ENCODE peak calls at places on chromosomes 3 and 15, in four cellular contexts. K is K562, H is pancreas, B is gastrocnemius medialis. X is an unnamed sample.
A peak's percentile ranks its signal among the peaks of the same experiment; 100 is the strongest.

GRCh38 chr3:52128118-52128683 is 26.0 kb downstream of the POC1A start:
- DNase-seq in K (peak; percentile 87), H (no peak), B (no peak), X (no peak)

GRCh38 chr3:197041875-197042488 is 12.4 kb upstream of the MELTF start:
- DNase-seq in K (no peak), H (no peak), B (no peak), X (no peak)

GRCh38 chr3:61333562-61333961 is 82.3 kb upstream of the FHIT start:
- DNase-seq in K (no peak), H (no peak), B (no peak), X (no peak)

GRCh38 chr3:13144163-13145023 is 71.2 kb upstream of the IQSEC1 start:
- DNase-seq in K (no peak), H (no peak), B (peak; percentile 71), X (no peak)

GRCh38 chr3:4836516-4836915 is 142.7 kb upstream of the BHLHE40 start:
- DNase-seq in K (no peak), H (no peak), B (no peak), X (no peak)

GRCh38 chr3:49689046-49689886 is at the start of the genes MST1 and RNF123:
- DNase-seq in K (peak; percentile 82), H (peak; percentile 90), B (peak; percentile 86), X (peak; percentile 62)

GRCh38 chr15:95208988-95209387 is 977.6 kb downstream of the MCTP2 start:
- DNase-seq in K (no peak), H (no peak), B (no peak), X (no peak)

GRCh38 chr15:33506781-33507180 is 196.0 kb downstream of the RYR3 start:
- DNase-seq in K (no peak), H (no peak), B (no peak), X (no peak)

GRCh38 chr15:69666921-69667811 is 214.5 kb downstream of the RPLP1 start:
- DNase-seq in K (no peak), H (no peak), B (no peak), X (peak; percentile 18)

GRCh38 chr15:48946088-48946839 is 17.5 kb downstream of the SHC4 start:
- DNase-seq in K (peak; percentile 39), H (no peak), B (no peak), X (no peak)

GRCh38 chr3:100492059-100492809 is at the start of gene TMEM45A:
- DNase-seq in K (peak; percentile 96), H (peak; percentile 97), B (peak; percentile 94), X (peak; percentile 96)

GRCh38 chr3:127987309-127987995 is 64.8 kb upstream of the SEC61A1 start:
- DNase-seq in K (no peak), H (no peak), B (no peak), X (no peak)

GRCh38 chr3:94050546-94050945 is 12.2 kb downstream of the DHFR2 start:
- DNase-seq in K (no peak), H (no peak), B (no peak), X (no peak)

GRCh38 chr3:167840247-167840646 is 104.7 kb downstream of the SERPINI1 start:
- DNase-seq in K (no peak), H (no peak), B (no peak), X (no peak)

GRCh38 chr3:45644063-45644462 is 45.1 kb upstream of the SACM1L start:
- DNase-seq in K (no peak), H (no peak), B (no peak), X (no peak)

GRCh38 chr3:99943931-99944761 is 126.5 kb downstream of the CMSS1 start:
- DNase-seq in K (no peak), H (no peak), B (no peak), X (no peak)

GRCh38 chr3:143037867-143038266 is 36.5 kb downstream of the U2SURP start:
- DNase-seq in K (no peak), H (no peak), B (no peak), X (no peak)

GRCh38 chr15:87032291-87032690 is 952.6 kb downstream of the AGBL1 start:
- DNase-seq in K (no peak), H (no peak), B (no peak), X (no peak)

GRCh38 chr3:197293605-197294237 is 4.7 kb downstream of the DLG1 start:
- DNase-seq in K (no peak), H (no peak), B (no peak), X (no peak)

GRCh38 chr3:50388720-50389352 is 29.5 kb upstream of the TMEM115 start:
- DNase-seq in K (no peak), H (no peak), B (no peak), X (no peak)

GRCh38 chr3:188516515-188516914 is 362.6 kb downstream of the LPP start:
- DNase-seq in K (no peak), H (no peak), B (no peak), X (no peak)

GRCh38 chr15:40815042-40815678 is 7.9 kb upstream of the DNAJC17 start:
- DNase-seq in K (no peak), H (no peak), B (no peak), X (no peak)

GRCh38 chr3:73999501-73999900 is 374.8 kb upstream of the PDZRN3 start:
- DNase-seq in K (no peak), H (no peak), B (no peak), X (no peak)

GRCh38 chr3:33184863-33185262 is 33.7 kb downstream of the SUSD5 start:
- DNase-seq in K (no peak), H (no peak), B (no peak), X (no peak)

GRCh38 chr3:17301271-17301670 is 416.5 kb downstream of the PLCL2 start:
- DNase-seq in K (no peak), H (no peak), B (no peak), X (no peak)

GRCh38 chr3:20107722-20108121 is 67.5 kb downstream of the KAT2B start:
- DNase-seq in K (no peak), H (no peak), B (no peak), X (no peak)

GRCh38 chr3:14540821-14541385 is 761 bp upstream of the GRIP2 start:
- DNase-seq in K (no peak), H (no peak), B (peak; percentile 96), X (no peak)

GRCh38 chr3:134883697-134884385 is 88.8 kb downstream of the EPHB1 start:
- DNase-seq in K (no peak), H (no peak), B (peak; percentile 46), X (no peak)

GRCh38 chr3:120147072-120147871 is 53.0 kb upstream of the GSK3B start:
- DNase-seq in K (no peak), H (no peak), B (no peak), X (no peak)

GRCh38 chr15:63059573-63060216 is 17.1 kb downstream of the TPM1 start:
- DNase-seq in K (no peak), H (no peak), B (no peak), X (no peak)
- H3K36me3 ChIP-seq in K (peaks cover 53% of the 10 kb centered on the region), H (peaks cover 75% of the 10 kb centered on the region), B (no peaks in the 10 kb centered on the region), X (peaks cover 85% of the 10 kb centered on the region)

GRCh38 chr15:53830707-53831386 is 71.4 kb upstream of the WDR72 start:
- DNase-seq in K (no peak), H (no peak), B (no peak), X (no peak)

GRCh38 chr15:53833134-53833624 is 73.7 kb upstream of the WDR72 start:
- DNase-seq in K (no peak), H (no peak), B (no peak), X (peak; percentile 12)

GRCh38 chr15:53834214-53834613 is 74.8 kb upstream of the WDR72 start:
- DNase-seq in K (no peak), H (no peak), B (no peak), X (no peak)

GRCh38 chr15:53829471-53829870 is 70.0 kb upstream of the WDR72 start:
- DNase-seq in K (no peak), H (no peak), B (no peak), X (no peak)

DNA sequence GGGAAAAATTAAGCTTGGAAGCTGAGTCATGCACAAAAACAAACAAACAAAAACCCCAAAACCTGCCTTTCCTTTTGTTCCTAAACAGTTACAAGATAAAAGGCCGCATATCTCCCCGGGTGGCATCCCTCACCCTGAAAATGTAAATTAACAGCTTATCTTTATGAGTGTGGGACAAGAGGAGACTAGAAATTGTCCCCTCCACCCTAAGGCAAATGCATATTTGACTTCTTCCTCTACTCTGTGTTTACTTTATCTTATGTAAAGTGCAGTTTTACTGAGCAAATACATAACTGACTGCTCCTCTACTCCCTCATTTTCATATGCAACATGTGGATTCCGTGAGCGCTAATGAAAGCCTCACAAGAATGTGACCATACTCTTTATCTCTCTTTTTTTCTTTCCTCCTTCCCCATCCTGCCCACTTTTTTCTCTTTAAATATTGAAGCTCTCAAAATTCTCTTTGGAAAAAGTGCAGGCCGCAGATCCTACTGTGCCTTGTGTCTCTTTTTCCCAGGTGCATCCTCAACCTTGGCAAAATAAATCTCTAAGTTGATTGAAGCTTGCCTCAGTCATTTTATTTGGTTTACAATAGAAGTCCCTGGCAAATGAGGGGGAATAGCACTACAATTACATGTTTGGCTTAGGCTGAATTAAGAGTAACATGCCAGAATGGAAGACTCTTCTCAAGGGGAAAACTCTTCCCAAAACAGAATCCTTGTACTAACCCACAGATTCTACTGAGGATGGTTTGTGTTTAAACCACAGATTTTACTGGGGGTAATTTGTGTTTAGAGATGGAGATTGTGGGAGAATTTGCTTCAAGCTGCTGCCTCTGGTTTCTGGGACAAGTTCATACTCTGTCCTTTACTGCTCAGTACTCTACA is 72.7 kb upstream of the WDR72 start:
- DNase-seq in K (no peak), H (no peak), B (no peak), X (no peak)
- H3K27ac ChIP-seq in K (no peak overlapping the region), H (no peak overlapping the region), B (no peak overlapping the region), X (no peak overlapping the region)

GRCh38 chr3:146555311-146555710 is 10.9 kb upstream of the PLSCR1 start:
- DNase-seq in K (no peak), H (no peak), B (no peak), X (no peak)
- H3K4me3 ChIP-seq in K (no peak overlapping the region), H (no peak overlapping the region), B (no peak overlapping the region), X (no peak overlapping the region)

GRCh38 chr3:101673953-101674352 is 3.0 kb downstream of the ZBTB11 start:
- DNase-seq in K (no peak), H (no peak), B (no peak), X (no peak)
- H3K36me3 ChIP-seq in K (peaks cover 37% of the 10 kb centered on the region), H (peaks cover 8% of the 10 kb centered on the region), B (no peaks in the 10 kb centered on the region), X (no peaks in the 10 kb centered on the region)

GRCh38 chr15:90419202-90419601 is 31.2 kb downstream of the IQGAP1 start:
- DNase-seq in K (no peak), H (no peak), B (no peak), X (no peak)
- H3K27ac ChIP-seq in K (no peak overlapping the region), H (no peak overlapping the region), B (peak overlapping the region; percentile 96), X (peak overlapping the region; percentile 86)

DNA sequence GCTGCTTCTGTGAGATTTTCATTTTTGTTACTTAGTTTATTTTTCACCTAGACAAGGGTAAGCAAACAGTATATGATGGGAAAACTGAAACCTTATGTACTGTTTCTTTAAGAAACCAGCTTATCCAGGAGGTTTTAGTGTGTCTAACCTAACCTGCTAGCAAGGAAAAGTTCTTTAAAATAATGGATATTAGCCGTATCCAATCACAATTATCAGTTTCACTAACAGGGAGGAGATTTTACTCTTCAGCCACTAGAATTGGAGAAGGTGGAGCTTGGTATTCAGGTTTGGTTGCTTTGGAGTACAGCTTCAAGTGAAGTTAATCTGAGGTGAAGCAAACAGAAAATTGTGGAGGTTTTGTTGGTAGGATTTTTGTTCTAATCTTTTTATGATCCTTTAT is 12.8 kb downstream of the ZFAND6 start:
- DNase-seq in K (peak; percentile 76), H (no peak), B (no peak), X (peak; percentile 27)
- H3K4me3 ChIP-seq in K (peak overlapping the region; percentile 42), H (peak overlapping the region; percentile 40), B (peak overlapping the region; percentile 41), X (peak overlapping the region; percentile 29)

GRCh38 chr15:60316961-60317360 is 80.8 kb downstream of the ANXA2 start:
- DNase-seq in K (no peak), H (no peak), B (no peak), X (no peak)
- H3K36me3 ChIP-seq in K (no peaks in the 10 kb centered on the region), H (no peaks in the 10 kb centered on the region), B (no peaks in the 10 kb centered on the region), X (no peaks in the 10 kb centered on the region)